ENCODE peak calls at places on chromosomes 16 and 17, in nine cellular contexts. E is DMS53; G is CD8-positive, alpha-beta memory T cell; F is RPMI7951; C is T-cell; O is EL; W is Caco-2; U is AG04450; R is activated T-cell treated with anti-CD3 and anti-CD28 coated beads, Interleukin-2, amount 50 U/mL, for 1 hour. L is an unnamed sample.

GRCh38 chr16:57667526-57668258 is 414 bp upstream of the ADGRG3 start:
- DNase-seq in E (peak), G (no peak), F (peak), C (peak), O (peak), W (no peak), U (no peak), R (no peak), L (no peak)

GRCh38 chr16:53827741-53828140 is 123.8 kb downstream of the FTO start:
- DNase-seq in E (no peak), G (no peak), F (peak), C (no peak), O (no peak), W (no peak), U (no peak), R (no peak), L (no peak)

GRCh38 chr17:71516149-71516548 is 604.7 kb upstream of the SOX9 start:
- DNase-seq in E (no peak), G (no peak), F (no peak), C (no peak), O (no peak), W (no peak), U (no peak), R (no peak), L (no peak)

GRCh38 chr17:20310481-20310880 is 156.9 kb downstream of the LGALS9B start:
- DNase-seq in E (no peak), G (no peak), F (no peak), C (no peak), O (no peak), W (no peak), U (no peak), R (no peak), L (no peak)

GRCh38 chr17:61307905-61308886 is 91.4 kb upstream of the TBX2 start:
- DNase-seq in E (no peak), G (no peak), F (peak), C (no peak), O (peak), W (no peak), U (peak), R (no peak), L (no peak)

GRCh38 chr17:2232244-2232638 is 71.3 kb downstream of the SMG6 start:
- DNase-seq in E (no peak), G (no peak), F (peak), C (no peak), O (peak), W (no peak), U (no peak), R (no peak), L (no peak)

GRCh38 chr17:17904171-17905035 is 67.6 kb upstream of the SREBF1 start:
- DNase-seq in E (no peak), G (no peak), F (no peak), C (no peak), O (no peak), W (no peak), U (no peak), R (no peak), L (no peak)

GRCh38 chr17:45052052-45052772 is 780 bp upstream of the DCAKD start:
- DNase-seq in E (peak), G (peak), F (peak), C (peak), O (peak), W (no peak), U (no peak), R (peak), L (peak)

GRCh38 chr16:85663891-85664321 is 24.8 kb downstream of the GINS2 start:
- DNase-seq in E (no peak), G (no peak), F (no peak), C (no peak), O (no peak), W (no peak), U (no peak), R (no peak), L (no peak)

GRCh38 chr17:1643293-1643998 is 2.1 kb downstream of the SCARF1 start:
- DNase-seq in E (peak), G (peak), F (peak), C (peak), O (peak), W (peak), U (no peak), R (peak), L (peak)

GRCh38 chr16:77551352-77551751 is 116.5 kb upstream of the ADAMTS18 start:
- DNase-seq in E (no peak), G (no peak), F (no peak), C (no peak), O (no peak), W (no peak), U (no peak), R (no peak), L (no peak)

GRCh38 chr17:40340880-40341807 is 23.4 kb downstream of the GJD3 start:
- DNase-seq in E (peak), G (peak), F (peak), C (peak), O (peak), W (peak), U (no peak), R (peak), L (peak)

GRCh38 chr16:56355221-56355620 is 70.1 kb downstream of the AMFR start:
- DNase-seq in E (no peak), G (no peak), F (no peak), C (no peak), O (no peak), W (no peak), U (no peak), R (peak), L (no peak)

GRCh38 chr17:2484876-2485275 is 26.8 kb downstream of the METTL16 start:
- DNase-seq in E (no peak), G (no peak), F (no peak), C (no peak), O (no peak), W (no peak), U (no peak), R (no peak), L (no peak)

GRCh38 chr17:38510424-38511125 is 82.3 kb downstream of the ARHGAP23 start:
- DNase-seq in E (no peak), G (no peak), F (no peak), C (no peak), O (peak), W (peak), U (no peak), R (no peak), L (no peak)

GRCh38 chr16:19130852-19131808 is 17.4 kb downstream of the ITPRIPL2 start:
- DNase-seq in E (peak), G (no peak), F (peak), C (no peak), O (peak), W (no peak), U (peak), R (no peak), L (no peak)

GRCh38 chr17:78226055-78226751 is 5.2 kb upstream of the TMEM235 start:
- DNase-seq in E (peak), G (no peak), F (no peak), C (no peak), O (no peak), W (no peak), U (no peak), R (no peak), L (no peak)

GRCh38 chr17:7445011-7445927 is at the start of gene CHRNB1:
- DNase-seq in E (peak), G (peak), F (peak), C (no peak), O (peak), W (peak), U (no peak), R (no peak), L (no peak)

GRCh38 chr17:81298325-81298990 is 3.4 kb upstream of the SLC38A10 start:
- DNase-seq in E (peak), G (no peak), F (no peak), C (no peak), O (no peak), W (no peak), U (no peak), R (no peak), L (no peak)

L was measured in T-helper 1 cell.